ENCODE peak calls at places on chromosome 5, in six cellular contexts. Z is AG08395, D is choroid plexus epithelial cell, U is GM19239, P is NCI-H1105, L is A549. C is an unnamed sample.

GRCh38 chr5:169291877-169292276 is 9.1 kb downstream of the SLIT3 start:
- DNase-seq in Z (no peak), D (no peak), U (no peak), P (no peak), L (no peak), C (no peak)

GRCh38 chr5:157563373-157564148 is 12.0 kb downstream of the ADAM19 start:
- DNase-seq in Z (peak; percentile 91), D (peak; percentile 79), U (no peak), P (no peak), L (no peak), C (no peak)

GRCh38 chr5:157994271-157994691 is 135.3 kb upstream of the CLINT1 start:
- DNase-seq in Z (no peak), D (no peak), U (no peak), P (no peak), L (no peak), C (no peak)

GRCh38 chr5:65722575-65723424 is 795 bp downstream of the NLN start:
- DNase-seq in Z (peak; percentile 77), D (peak; percentile 65), U (no peak), P (no peak), L (peak; percentile 73), C (peak; percentile 37)

GRCh38 chr5:36875051-36875788 is 1.3 kb upstream of the NIPBL start:
- DNase-seq in Z (peak; percentile 39), D (peak; percentile 50), U (no peak), P (peak; percentile 18), L (peak; percentile 46), C (no peak)

GRCh38 chr5:172454355-172455086 is at the start of gene SH3PXD2B:
- DNase-seq in Z (peak; percentile 68), D (peak; percentile 52), U (peak; percentile 35), P (no peak), L (peak; percentile 73), C (peak; percentile 65)

GRCh38 chr5:25754895-25755294 is 1110.1 kb upstream of the CDH10 start:
- DNase-seq in Z (no peak), D (no peak), U (no peak), P (no peak), L (peak; percentile 35), C (no peak)

GRCh38 chr5:24788829-24789509 is 144.2 kb upstream of the CDH10 start:
- DNase-seq in Z (peak; percentile 58), D (peak; percentile 0), U (no peak), P (no peak), L (peak; percentile 3), C (no peak)

GRCh38 chr5:167642779-167643517 is 648.5 kb upstream of the WWC1 start:
- DNase-seq in Z (peak; percentile 79), D (peak; percentile 96), U (no peak), P (no peak), L (peak; percentile 39), C (no peak)

GRCh38 chr5:15502208-15502607 is 2.2 kb downstream of the FBXL7 start:
- DNase-seq in Z (peak; percentile 33), D (peak; percentile 66), U (no peak), P (no peak), L (no peak), C (no peak)

GRCh38 chr5:76867827-76868693 is 18.2 kb downstream of the S100Z start:
- DNase-seq in Z (peak; percentile 72), D (peak; percentile 87), U (peak; percentile 34), P (peak; percentile 27), L (peak; percentile 79), C (peak; percentile 67)

GRCh38 chr5:133396724-133397123 is 215.6 kb downstream of the FSTL4 start:
- DNase-seq in Z (no peak), D (no peak), U (no peak), P (no peak), L (no peak), C (no peak)

GRCh38 chr5:148791334-148791667 is 35.1 kb upstream of the ADRB2 start:
- DNase-seq in Z (peak; percentile 38), D (no peak), U (no peak), P (no peak), L (no peak), C (peak; percentile 43)

GRCh38 chr5:16411741-16412455 is 53.7 kb downstream of the ZNF622 start:
- DNase-seq in Z (peak; percentile 83), D (no peak), U (no peak), P (no peak), L (no peak), C (no peak)

GRCh38 chr5:88964831-88965230 is 81.8 kb upstream of the MEF2C start:
- DNase-seq in Z (no peak), D (no peak), U (no peak), P (no peak), L (no peak), C (no peak)

GRCh38 chr5:17222679-17223078 is 5.2 kb downstream of the BASP1 start:
- DNase-seq in Z (peak; percentile 11), D (peak; percentile 41), U (no peak), P (no peak), L (no peak), C (no peak)

GRCh38 chr5:152514827-152515397 is 109.8 kb upstream of the NMUR2 start:
- DNase-seq in Z (peak; percentile 18), D (peak; percentile 55), U (no peak), P (peak; percentile 5), L (peak; percentile 31), C (peak; percentile 10)

GRCh38 chr5:34656001-34656699 is at the start of gene RAI14:
- DNase-seq in Z (peak; percentile 89), D (peak; percentile 89), U (no peak), P (peak; percentile 34), L (peak; percentile 81), C (peak; percentile 35)

GRCh38 chr5:66829826-66830225 is 233.6 kb downstream of the MAST4 start:
- DNase-seq in Z (no peak), D (peak; percentile 67), U (no peak), P (no peak), L (no peak), C (no peak)